ENCODE peak calls at places on chromosomes 12 and 14, in five cellular contexts. A, O, C, Q and H are unnamed samples.

GRCh38 chr14:103536693-103537092 is 7.7 kb downstream of the TRMT61A start:
- DNase-seq in A (peak; percentile 59), O (no peak), C (no peak), Q (no peak), H (no peak)

GRCh38 chr12:124509676-124510300 is 57.6 kb downstream of the NCOR2 start:
- DNase-seq in A (peak; percentile 96), O (no peak), C (no peak), Q (no peak), H (no peak)

GRCh38 chr12:10409387-10409786 is at the start of gene KLRC4:
- DNase-seq in A (no peak), O (no peak), C (no peak), Q (no peak), H (no peak)

GRCh38 chr14:84375235-84375634 is 1154.7 kb upstream of the FLRT2 start:
- DNase-seq in A (no peak), O (no peak), C (no peak), Q (no peak), H (no peak)

GRCh38 chr14:23174266-23174665 is 9.2 kb downstream of the SLC7A8 start:
- DNase-seq in A (no peak), O (no peak), C (no peak), Q (no peak), H (no peak)

GRCh38 chr12:32988982-32989381 is 92.4 kb upstream of the PKP2 start:
- DNase-seq in A (no peak), O (no peak), C (no peak), Q (no peak), H (no peak)

GRCh38 chr14:75548544-75548943 is 26.3 kb downstream of the BATF start:
- DNase-seq in A (no peak), O (no peak), C (no peak), Q (no peak), H (no peak)

GRCh38 chr14:94538070-94538740 is 23.0 kb upstream of the SERPINA4 start:
- DNase-seq in A (no peak), O (no peak), C (no peak), Q (no peak), H (no peak)

GRCh38 chr14:51431033-51431709 is 191.1 kb downstream of the TMX1 start:
- DNase-seq in A (no peak), O (no peak), C (no peak), Q (no peak), H (no peak)

GRCh38 chr12:41684997-41685396 is 459.7 kb downstream of the GXYLT1 start:
- DNase-seq in A (no peak), O (no peak), C (no peak), Q (no peak), H (no peak)

GRCh38 chr12:66859751-66860440 is 181.0 kb upstream of the GRIP1 start:
- DNase-seq in A (no peak), O (no peak), C (no peak), Q (no peak), H (no peak)

GRCh38 chr12:115507951-115508722 is 769.4 kb downstream of the MED13L start:
- DNase-seq in A (no peak), O (no peak), C (no peak), Q (peak; percentile 40), H (no peak)

GRCh38 chr14:72863216-72864006 is 30.5 kb downstream of the DPF3 start:
- DNase-seq in A (no peak), O (no peak), C (no peak), Q (no peak), H (no peak)

GRCh38 chr12:31004666-31005065 is 69.0 kb upstream of the DDX11 start:
- DNase-seq in A (peak; percentile 58), O (no peak), C (no peak), Q (peak; percentile 14), H (no peak)

GRCh38 chr12:83506841-83507240 is 820.1 kb downstream of the TMTC2 start:
- DNase-seq in A (no peak), O (no peak), C (no peak), Q (no peak), H (no peak)

GRCh38 chr12:6899837-6900519 is 4.6 kb upstream of the LRRC23 start:
- DNase-seq in A (peak; percentile 85), O (no peak), C (no peak), Q (peak; percentile 83), H (peak; percentile 73)

GRCh38 chr12:90331262-90331661 is 622.6 kb upstream of the ATP2B1 start:
- DNase-seq in A (no peak), O (no peak), C (no peak), Q (no peak), H (no peak)

GRCh38 chr12:4974217-4974616 is 64.5 kb downstream of the KCNA1 start:
- DNase-seq in A (no peak), O (no peak), C (no peak), Q (no peak), H (no peak)

GRCh38 chr12:97713217-97713616 is 250.6 kb downstream of the RMST start:
- DNase-seq in A (no peak), O (no peak), C (no peak), Q (no peak), H (no peak)

GRCh38 chr12:71589478-71589881 is 74.2 kb downstream of the ZFC3H1 start:
- DNase-seq in A (no peak), O (no peak), C (no peak), Q (no peak), H (no peak)

GRCh38 chr12:31120392-31121008 is 46.8 kb downstream of the DDX11 start:
- DNase-seq in A (no peak), O (no peak), C (no peak), Q (no peak), H (no peak)

GRCh38 chr14:35944847-35945246 is 118.7 kb downstream of the BRMS1L start:
- DNase-seq in A (no peak), O (no peak), C (peak; percentile 31), Q (no peak), H (no peak)

GRCh38 chr12:6941267-6941666 is 2.3 kb upstream of the RNU7-1 start:
- DNase-seq in A (peak; percentile 79), O (peak; percentile 63), C (no peak), Q (peak; percentile 49), H (no peak)

GRCh38 chr12:103627189-103627855 is 40.2 kb downstream of the STAB2 start:
- DNase-seq in A (no peak), O (no peak), C (no peak), Q (no peak), H (no peak)

GRCh38 chr14:28468191-28469151 is 298.1 kb upstream of the FOXG1 start:
- DNase-seq in A (no peak), O (no peak), C (no peak), Q (no peak), H (no peak)

GRCh38 chr14:64525354-64525753 is 15.2 kb upstream of the HSPA2 start:
- DNase-seq in A (no peak), O (no peak), C (no peak), Q (no peak), H (no peak)

GRCh38 chr14:91328313-91329050 is 84.0 kb upstream of the GPR68 start:
- DNase-seq in A (peak; percentile 44), O (no peak), C (no peak), Q (no peak), H (no peak)

GRCh38 chr12:128258866-128259555 is 8.0 kb upstream of the TMEM132C start:
- DNase-seq in A (no peak), O (no peak), C (no peak), Q (no peak), H (no peak)

GRCh38 chr12:52201520-52201839 is 9.7 kb upstream of the KRT80 start:
- DNase-seq in A (no peak), O (no peak), C (no peak), Q (peak; percentile 8), H (peak; percentile 3)

DNA sequence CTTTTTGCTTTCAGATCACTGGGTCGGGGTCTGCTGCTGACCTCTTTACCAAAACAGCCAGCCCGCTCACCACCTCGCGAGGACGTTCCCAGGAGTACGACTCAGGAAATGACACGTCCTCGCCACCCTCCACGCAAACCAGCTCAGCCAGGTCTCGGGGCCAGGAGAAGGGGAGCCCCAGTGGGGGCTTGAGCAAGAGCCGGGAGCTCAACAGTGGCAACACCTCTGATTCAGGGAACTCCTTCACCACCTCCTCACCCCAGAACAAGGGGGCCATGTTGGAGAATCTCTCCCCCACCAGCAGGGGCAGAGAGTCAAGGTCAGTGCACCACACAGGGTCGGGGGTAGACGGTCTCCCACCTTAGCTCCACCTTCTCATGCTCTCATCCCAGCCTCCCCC is 33.4 kb upstream of the HSPB8 start:
- DNase-seq in A (no peak), O (no peak), C (no peak), Q (no peak), H (no peak)
- TF ChIP-seq CTCF in A (no peak), O (no peak), C (no peak), Q (no peak), H (no peak)

DNA sequence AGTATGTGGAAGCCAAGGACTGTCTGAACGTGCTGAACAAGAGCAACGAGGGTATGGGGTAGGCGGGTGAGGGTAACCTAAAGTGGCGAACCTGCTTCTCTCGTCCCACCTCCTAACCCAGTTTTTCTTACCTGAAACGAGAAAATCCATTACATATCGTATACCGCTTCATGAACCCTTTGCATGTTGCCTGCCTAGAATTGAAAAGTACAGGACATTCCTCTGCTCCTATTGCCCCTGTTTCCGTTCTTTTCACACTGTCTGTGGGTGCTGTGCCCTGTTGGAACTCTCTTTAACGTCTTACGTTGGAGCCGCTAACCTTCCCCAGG is 513 bp downstream of the PFDN5 start:
- DNase-seq in A (no peak), O (no peak), C (no peak), Q (no peak), H (no peak)
- TF ChIP-seq CTCF in A (no peak), O (no peak), C (no peak), Q (no peak), H (no peak)

DNA sequence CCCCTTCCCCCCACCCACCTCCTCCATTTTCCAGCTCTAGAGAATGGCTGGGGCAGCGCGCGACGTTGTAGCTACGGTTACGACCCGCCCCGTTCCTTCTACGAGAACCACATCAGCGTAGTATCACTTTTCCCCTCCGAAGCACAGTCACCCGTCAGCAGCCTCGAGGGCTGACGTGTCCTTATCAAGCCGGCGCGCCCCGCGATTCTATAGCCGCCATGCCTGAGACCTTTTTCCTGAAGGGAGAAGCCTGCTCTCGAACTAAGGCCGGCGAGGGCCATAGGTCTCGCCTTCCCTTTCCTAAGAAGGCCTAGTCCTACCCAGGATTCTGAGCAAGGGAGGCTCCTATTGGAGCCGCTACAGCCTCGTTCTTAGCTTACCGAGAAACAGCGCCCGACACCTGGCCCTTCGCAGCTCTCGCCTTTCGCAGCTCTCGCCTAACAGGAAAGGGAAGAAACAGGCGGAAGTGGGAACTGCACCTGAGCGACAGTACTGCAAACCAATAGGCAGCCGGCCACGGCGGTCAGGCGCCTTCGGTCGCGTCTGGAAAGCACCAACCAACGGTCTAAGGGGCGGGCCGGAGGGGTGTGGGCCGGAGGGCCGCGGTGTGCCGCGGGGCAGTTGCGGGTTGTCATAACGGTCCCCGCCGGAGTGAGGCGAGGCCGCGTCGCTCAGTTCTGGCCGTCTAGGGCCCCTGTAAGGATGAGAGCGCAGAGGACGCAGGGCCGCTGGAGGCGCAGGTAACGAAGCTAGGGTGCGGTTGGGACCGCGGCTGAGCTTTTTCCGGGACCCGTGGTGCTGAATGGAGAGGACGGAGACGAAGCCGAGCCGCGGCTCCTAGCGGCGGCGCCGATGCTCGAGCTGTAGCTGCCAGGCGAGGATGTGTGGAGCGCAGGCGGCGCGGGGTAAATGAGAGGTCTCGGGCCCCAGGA is at the start of the genes MGAT2 and RPL36AL:
- DNase-seq in A (peak; percentile 99), O (peak; percentile 99), C (peak; percentile 98), Q (peak; percentile 98), H (peak; percentile 99)
- TF ChIP-seq CTCF in A (peak; percentile 8), O (no peak), C (peak; percentile 10), Q (peak; percentile 21), H (peak; percentile 27)

DNA sequence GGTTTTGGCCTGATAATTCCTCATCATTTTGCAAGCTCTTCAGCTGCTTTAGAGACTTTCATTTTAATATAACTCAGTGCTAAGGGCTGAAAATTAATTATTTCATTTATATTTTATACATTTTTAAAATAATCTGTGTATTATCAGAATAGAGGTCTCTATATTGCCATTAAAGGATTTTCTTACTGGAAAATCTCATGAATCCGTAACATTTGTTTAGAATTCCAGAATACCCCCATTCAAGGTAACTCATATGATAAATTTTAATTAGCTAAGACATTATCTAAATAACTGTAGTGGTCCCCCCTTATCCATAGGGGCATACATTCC is 51.6 kb downstream of the BMAL2 start:
- DNase-seq in A (no peak), O (no peak), C (no peak), Q (no peak), H (no peak)
- TF ChIP-seq CTCF in A (no peak), O (no peak), C (peak; percentile 30), Q (no peak), H (peak; percentile 65)